ENCODE peak calls at places on chromosome 15, in eight cellular contexts. H is stimulated activated naive CD8-positive, alpha-beta T cell treated with anti-CD3 and anti-CD28 coated beads, Interleukin-15, Interleukin-2, amounts not matched to agents 100 U/mL and 50 U/mL, for 24 hours; A is lung microvascular endothelial cell; N is fibroblast of the conjunctiva; F is WERI-Rb-1; K is stromal cell of bone marrow; V is mesendoderm; U is tibial artery. M is an unnamed sample.

GRCh38 chr15:66067687-66068086 is 185.9 kb downstream of the MEGF11 start:
- DNase-seq in H (no peak), A (no peak), N (no peak), F (no peak), K (no peak), V (peak; percentile 88), U (no peak), M (no peak)

GRCh38 chr15:45428491-45428890 is 50.1 kb upstream of the GATM start:
- DNase-seq in H (no peak), A (no peak), N (no peak), F (no peak), K (no peak), V (no peak), U (no peak), M (no peak)

GRCh38 chr15:43828061-43828657 is 1.4 kb downstream of the WDR76 start:
- DNase-seq in H (no peak), A (peak; percentile 16), N (no peak), F (no peak), K (no peak), V (no peak), U (no peak), M (no peak)

GRCh38 chr15:60047701-60048100 is 43.6 kb downstream of the FOXB1 start:
- DNase-seq in H (no peak), A (no peak), N (no peak), F (no peak), K (no peak), V (no peak), U (no peak), M (no peak)

GRCh38 chr15:45026646-45027045 is 3.7 kb downstream of the SORD start:
- DNase-seq in H (no peak), A (no peak), N (no peak), F (no peak), K (no peak), V (peak; percentile 33), U (no peak), M (no peak)

GRCh38 chr15:58475573-58476524 is 44.1 kb downstream of the LIPC start:
- DNase-seq in H (no peak), A (peak; percentile 62), N (no peak), F (peak; percentile 18), K (peak; percentile 28), V (no peak), U (peak; percentile 58), M (peak; percentile 50)

GRCh38 chr15:98684441-98684840 is 36.1 kb downstream of the IGF1R start:
- DNase-seq in H (no peak), A (no peak), N (peak; percentile 38), F (no peak), K (peak; percentile 76), V (no peak), U (no peak), M (peak; percentile 81)

GRCh38 chr15:60626051-60626450 is 147.1 kb upstream of the ICE2 start:
- DNase-seq in H (no peak), A (no peak), N (no peak), F (no peak), K (no peak), V (no peak), U (no peak), M (no peak)

GRCh38 chr15:99454941-99455795 is 110.6 kb upstream of the MEF2A start:
- DNase-seq in H (no peak), A (peak; percentile 97), N (peak; percentile 78), F (peak; percentile 75), K (peak; percentile 86), V (peak; percentile 25), U (peak; percentile 91), M (peak; percentile 77)

GRCh38 chr15:85800460-85801123 is 5.9 kb upstream of the KLHL25 start:
- DNase-seq in H (no peak), A (no peak), N (no peak), F (peak; percentile 90), K (no peak), V (peak; percentile 73), U (no peak), M (no peak)

GRCh38 chr15:90174140-90174891 is 26.8 kb upstream of the SEMA4B start:
- DNase-seq in H (no peak), A (peak; percentile 44), N (no peak), F (peak; percentile 73), K (peak; percentile 33), V (no peak), U (peak; percentile 91), M (no peak)

GRCh38 chr15:75107905-75108838 is 84.8 kb downstream of the PPCDC start:
- DNase-seq in H (peak; percentile 83), A (peak; percentile 89), N (peak; percentile 76), F (no peak), K (peak; percentile 95), V (no peak), U (no peak), M (peak; percentile 68)

GRCh38 chr15:79938143-79938542 is 32.9 kb downstream of the BCL2A1 start:
- DNase-seq in H (no peak), A (no peak), N (no peak), F (no peak), K (no peak), V (no peak), U (no peak), M (no peak)

GRCh38 chr15:35078221-35078915 is 6.7 kb downstream of the NANOGP8 start:
- DNase-seq in H (peak; percentile 24), A (peak; percentile 68), N (peak; percentile 56), F (peak; percentile 42), K (peak; percentile 21), V (peak; percentile 73), U (no peak), M (no peak)

GRCh38 chr15:80249973-80250372 is 2.0 kb downstream of the CTXND1 start:
- DNase-seq in H (no peak), A (no peak), N (no peak), F (no peak), K (no peak), V (no peak), U (no peak), M (no peak)

GRCh38 chr15:79243723-79244122 is 38.8 kb upstream of the ANKRD34C start:
- DNase-seq in H (no peak), A (no peak), N (no peak), F (no peak), K (no peak), V (peak; percentile 25), U (no peak), M (peak; percentile 2)

GRCh38 chr15:87752250-87752951 is 504.1 kb downstream of the NTRK3 start:
- DNase-seq in H (no peak), A (peak; percentile 28), N (peak; percentile 13), F (no peak), K (peak; percentile 68), V (no peak), U (no peak), M (peak; percentile 68)

GRCh38 chr15:65434201-65434600 is 11.5 kb upstream of the IGDCC4 start:
- DNase-seq in H (no peak), A (no peak), N (no peak), F (peak; percentile 38), K (no peak), V (no peak), U (no peak), M (no peak)

GRCh38 chr15:82159922-82160321 is 102.6 kb downstream of the EFL1 start:
- DNase-seq in H (no peak), A (peak; percentile 97), N (peak; percentile 95), F (no peak), K (peak; percentile 96), V (peak; percentile 78), U (no peak), M (peak; percentile 98)

GRCh38 chr15:68410466-68411200 is 21.3 kb downstream of the ITGA11 start:
- DNase-seq in H (no peak), A (no peak), N (no peak), F (peak; percentile 38), K (no peak), V (no peak), U (peak; percentile 12), M (no peak)

GRCh38 chr15:82831894-82832600 is 22.6 kb downstream of the WHAMM start:
- DNase-seq in H (no peak), A (no peak), N (no peak), F (no peak), K (no peak), V (no peak), U (no peak), M (no peak)

GRCh38 chr15:57726411-57726810 is 19.9 kb downstream of the POLR2M start:
- DNase-seq in H (no peak), A (no peak), N (no peak), F (no peak), K (no peak), V (no peak), U (no peak), M (no peak)

GRCh38 chr15:94231728-94232086 is 346 bp downstream of the MCTP2 start:
- DNase-seq in H (peak; percentile 38), A (no peak), N (no peak), F (no peak), K (no peak), V (peak; percentile 62), U (peak; percentile 20), M (no peak)

GRCh38 chr15:100696452-100696851 is 94.1 kb downstream of the ASB7 start:
- DNase-seq in H (no peak), A (no peak), N (no peak), F (no peak), K (no peak), V (no peak), U (no peak), M (no peak)

GRCh38 chr15:39621961-39622360 is 41.1 kb downstream of the THBS1 start:
- DNase-seq in H (no peak), A (no peak), N (no peak), F (no peak), K (no peak), V (no peak), U (no peak), M (no peak)

GRCh38 chr15:73921257-73921890 is 4.9 kb upstream of the LOXL1 start:
- DNase-seq in H (no peak), A (peak; percentile 21), N (no peak), F (no peak), K (no peak), V (no peak), U (no peak), M (no peak)

GRCh38 chr15:57911247-57911646 is 154.3 kb downstream of the ALDH1A2 start:
- DNase-seq in H (no peak), A (no peak), N (peak; percentile 53), F (no peak), K (no peak), V (no peak), U (no peak), M (no peak)

GRCh38 chr15:33639968-33640367 is 328.3 kb upstream of the CHRM5 start:
- DNase-seq in H (no peak), A (no peak), N (no peak), F (no peak), K (no peak), V (no peak), U (no peak), M (no peak)

M was measured in GM04504.